ENCODE peak calls at places on chromosome 20, in seven cellular contexts. One of them, this sample, is unnamed.

GRCh38 chr20:35560105-35560511 is 18.2 kb downstream of the ERGIC3 start:
- DNase-seq in Peyer's patch: no peak
- DNase-seq in nephron progenitor cell: no peak
- DNase-seq in adipocyte: no peak
- DNase-seq in AG10803: no peak
- DNase-seq in breast epithelium: no peak
- DNase-seq in HTR-8/SVneo: no peak
- DNase-seq in this sample: peak

GRCh38 chr20:35312348-35312747 is 20.1 kb upstream of the FAM83C start:
- DNase-seq in Peyer's patch: no peak
- DNase-seq in HTR-8/SVneo: peak
- DNase-seq in AG10803: peak
- DNase-seq in nephron progenitor cell: no peak
- DNase-seq in breast epithelium: no peak
- DNase-seq in adipocyte: peak
- DNase-seq in this sample: no peak

GRCh38 chr20:61623451-61623850 is 371.4 kb downstream of the CDH4 start:
- DNase-seq in Peyer's patch: no peak
- DNase-seq in adipocyte: no peak
- DNase-seq in HTR-8/SVneo: no peak
- DNase-seq in AG10803: no peak
- DNase-seq in nephron progenitor cell: no peak
- DNase-seq in breast epithelium: no peak
- DNase-seq in this sample: no peak

GRCh38 chr20:44566018-44566417 is 16.4 kb upstream of the PKIG start:
- DNase-seq in nephron progenitor cell: no peak
- DNase-seq in Peyer's patch: no peak
- DNase-seq in HTR-8/SVneo: no peak
- DNase-seq in adipocyte: peak
- DNase-seq in AG10803: peak
- DNase-seq in breast epithelium: no peak
- DNase-seq in this sample: no peak

GRCh38 chr20:20593447-20594170 is 118.8 kb downstream of the RALGAPA2 start:
- DNase-seq in adipocyte: peak
- DNase-seq in nephron progenitor cell: peak
- DNase-seq in breast epithelium: no peak
- DNase-seq in HTR-8/SVneo: peak
- DNase-seq in AG10803: peak
- DNase-seq in Peyer's patch: no peak
- DNase-seq in this sample: no peak

GRCh38 chr20:1165521-1165920 is 19.3 kb downstream of the TMEM74B start:
- DNase-seq in adipocyte: no peak
- DNase-seq in nephron progenitor cell: no peak
- DNase-seq in Peyer's patch: no peak
- DNase-seq in AG10803: no peak
- DNase-seq in breast epithelium: no peak
- DNase-seq in HTR-8/SVneo: no peak
- DNase-seq in this sample: no peak

GRCh38 chr20:33585413-33585812 is 76.7 kb upstream of the C20orf144 start:
- DNase-seq in nephron progenitor cell: no peak
- DNase-seq in Peyer's patch: no peak
- DNase-seq in breast epithelium: no peak
- DNase-seq in adipocyte: no peak
- DNase-seq in AG10803: no peak
- DNase-seq in HTR-8/SVneo: no peak
- DNase-seq in this sample: no peak

GRCh38 chr20:9032758-9033157 is 36.1 kb upstream of the PLCB4 start:
- DNase-seq in breast epithelium: no peak
- DNase-seq in HTR-8/SVneo: no peak
- DNase-seq in nephron progenitor cell: no peak
- DNase-seq in adipocyte: peak
- DNase-seq in Peyer's patch: no peak
- DNase-seq in AG10803: peak
- DNase-seq in this sample: no peak

GRCh38 chr20:44745560-44746366 is at the start of gene KCNK15:
- DNase-seq in Peyer's patch: no peak
- DNase-seq in adipocyte: peak
- DNase-seq in AG10803: no peak
- DNase-seq in HTR-8/SVneo: no peak
- DNase-seq in breast epithelium: no peak
- DNase-seq in nephron progenitor cell: peak
- DNase-seq in this sample: no peak

GRCh38 chr20:36591854-36592641 is 13.5 kb upstream of the RAB5IF start:
- DNase-seq in adipocyte: peak
- DNase-seq in AG10803: peak
- DNase-seq in breast epithelium: no peak
- DNase-seq in HTR-8/SVneo: no peak
- DNase-seq in Peyer's patch: no peak
- DNase-seq in nephron progenitor cell: no peak
- DNase-seq in this sample: no peak

GRCh38 chr20:2206957-2207769 is 88.6 kb upstream of the TGM3 start:
- DNase-seq in Peyer's patch: peak
- DNase-seq in HTR-8/SVneo: peak
- DNase-seq in adipocyte: peak
- DNase-seq in nephron progenitor cell: peak
- DNase-seq in breast epithelium: peak
- DNase-seq in AG10803: peak
- DNase-seq in this sample: peak

GRCh38 chr20:48156521-48156920 is 371.2 kb upstream of the SULF2 start:
- DNase-seq in AG10803: no peak
- DNase-seq in HTR-8/SVneo: no peak
- DNase-seq in breast epithelium: no peak
- DNase-seq in nephron progenitor cell: no peak
- DNase-seq in adipocyte: no peak
- DNase-seq in Peyer's patch: no peak
- DNase-seq in this sample: no peak

GRCh38 chr20:34074101-34074760 is 37.8 kb downstream of the EIF2S2 start:
- DNase-seq in HTR-8/SVneo: no peak
- DNase-seq in AG10803: no peak
- DNase-seq in adipocyte: peak
- DNase-seq in breast epithelium: no peak
- DNase-seq in nephron progenitor cell: no peak
- DNase-seq in Peyer's patch: no peak
- DNase-seq in this sample: no peak